ENCODE peak calls at places on chromosomes 5 and 9, in eight cellular contexts. S is A549, F is WTC11, H is IMR-90, R is HepG2, P is SK-N-SH, N is H1, Q is GM12878. W is an unnamed sample.
A peak's percentile ranks its signal among the peaks of the same experiment; 100 is the strongest.

GRCh38 chr5:56019306-56020272 is 24.8 kb upstream of the IL6ST start:
- DNase-seq in H (peak; percentile 40), P (no peak), Q (no peak), S (no peak), F (no peak), N (no peak), R (no peak), W (no peak)

GRCh38 chr5:98170994-98171393 is 602.5 kb upstream of the RGMB start:
- DNase-seq in F (no peak), H (no peak), S (no peak), Q (no peak), N (no peak), R (no peak), P (no peak), W (no peak)

GRCh38 chr5:176570044-176570443 is 20.9 kb downstream of the CDHR2 start:
- DNase-seq in H (peak; percentile 48), R (no peak), P (no peak), F (no peak), Q (no peak), S (no peak), N (no peak), W (no peak)

GRCh38 chr5:179923422-179923821 is 15.7 kb upstream of the TBC1D9B start:
- DNase-seq in N (no peak), R (no peak), H (no peak), Q (peak; percentile 15), F (no peak), S (no peak), P (no peak), W (no peak)

GRCh38 chr5:1896602-1897376 is 14.1 kb upstream of the IRX4 start:
- DNase-seq in F (no peak), Q (no peak), P (no peak), H (no peak), N (no peak), R (no peak), S (no peak), W (no peak)

GRCh38 chr5:98433673-98434072 is 339.8 kb upstream of the RGMB start:
- DNase-seq in P (no peak), R (no peak), F (no peak), Q (no peak), N (no peak), H (peak; percentile 62), S (no peak), W (no peak)

GRCh38 chr5:126503602-126504104 is 80.4 kb downstream of the GRAMD2B start:
- DNase-seq in N (no peak), Q (no peak), S (no peak), P (no peak), H (peak; percentile 28), F (no peak), R (no peak), W (no peak)

GRCh38 chr9:22423566-22423965 is 23.1 kb upstream of the DMRTA1 start:
- DNase-seq in H (no peak), Q (no peak), F (no peak), S (no peak), N (no peak), P (no peak), R (no peak), W (no peak)

GRCh38 chr9:124040186-124040920 is 28.8 kb downstream of the LHX2 start:
- DNase-seq in F (no peak), S (no peak), H (peak; percentile 56), P (peak; percentile 31), N (no peak), R (no peak), Q (no peak), W (no peak)

GRCh38 chr5:79181419-79182022 is 54.4 kb upstream of the JMY start:
- DNase-seq in F (no peak), R (no peak), P (no peak), H (no peak), S (no peak), N (no peak), Q (no peak), W (no peak)

GRCh38 chr5:55360190-55360589 is 52.4 kb downstream of the MTREX start:
- DNase-seq in Q (no peak), F (no peak), R (no peak), H (peak; percentile 38), S (no peak), P (no peak), N (no peak), W (no peak)

GRCh38 chr9:70614786-70615565 is 200.5 kb upstream of the KLF9 start:
- DNase-seq in P (no peak), Q (no peak), F (no peak), N (no peak), H (no peak), R (no peak), S (no peak), W (no peak)

GRCh38 chr9:96620832-96621269 is 1.2 kb upstream of the CDC14B start:
- DNase-seq in S (no peak), H (no peak), F (peak; percentile 46), Q (no peak), R (peak; percentile 51), P (no peak), N (peak; percentile 34), W (no peak)

GRCh38 chr9:85522459-85523092 is 219.2 kb downstream of the AGTPBP1 start:
- DNase-seq in S (peak; percentile 25), Q (no peak), R (no peak), F (peak; percentile 75), N (peak; percentile 33), P (peak; percentile 68), H (peak; percentile 25), W (no peak)

GRCh38 chr5:154077692-154078091 is 38.9 kb downstream of the MFAP3 start:
- DNase-seq in N (no peak), R (no peak), H (peak; percentile 31), S (no peak), P (no peak), Q (no peak), F (no peak), W (no peak)

GRCh38 chr9:15239816-15240215 is 67.2 kb downstream of the TTC39B start:
- DNase-seq in H (no peak), R (no peak), P (no peak), F (no peak), N (no peak), Q (no peak), S (no peak), W (no peak)

GRCh38 chr9:15238646-15239045 is 68.4 kb downstream of the TTC39B start:
- DNase-seq in S (no peak), R (no peak), F (no peak), P (no peak), H (no peak), Q (no peak), N (no peak), W (no peak)

GRCh38 chr9:15240927-15241326 is 66.1 kb downstream of the TTC39B start:
- DNase-seq in S (no peak), Q (no peak), H (no peak), N (no peak), R (no peak), F (no peak), P (no peak), W (no peak)

GRCh38 chr9:15231788-15232635 is 75.0 kb downstream of the TTC39B start:
- DNase-seq in F (peak; percentile 41), P (peak; percentile 58), S (peak; percentile 13), H (no peak), N (no peak), R (peak; percentile 22), Q (no peak), W (peak; percentile 45)

DNA sequence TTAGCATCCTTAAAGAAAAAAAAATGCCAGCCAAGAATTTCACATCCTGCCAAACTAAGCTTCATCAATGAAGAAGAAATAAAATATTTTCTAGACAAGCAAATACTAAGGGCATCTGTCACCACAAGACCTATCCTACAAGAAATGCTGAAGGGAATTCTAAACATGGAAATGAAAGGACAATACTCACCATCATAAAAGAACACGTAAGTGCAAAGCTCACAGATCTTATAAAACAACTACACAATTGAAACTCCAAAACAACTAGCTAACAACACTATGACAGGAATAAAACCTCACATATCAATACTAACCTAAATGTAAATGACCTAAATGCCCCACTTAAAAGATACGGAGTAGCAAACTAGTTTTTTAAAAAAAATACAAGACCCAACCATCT is 71.4 kb downstream of the TTC39B start:
- DNase-seq in F (no peak), H (no peak), Q (no peak), R (no peak), P (no peak), N (no peak), S (no peak), W (no peak)
- TF ChIP-seq USF2 in F (no peak), H (no peak), Q (no peak), R (no peak), P (no peak), N (no peak), S (no peak), W (no peak)

GRCh38 chr9:7561527-7561926 is 238.1 kb downstream of the DMAC1 start:
- DNase-seq in F (no peak), Q (no peak), P (no peak), R (no peak), N (no peak), S (no peak), H (no peak), W (no peak)

DNA sequence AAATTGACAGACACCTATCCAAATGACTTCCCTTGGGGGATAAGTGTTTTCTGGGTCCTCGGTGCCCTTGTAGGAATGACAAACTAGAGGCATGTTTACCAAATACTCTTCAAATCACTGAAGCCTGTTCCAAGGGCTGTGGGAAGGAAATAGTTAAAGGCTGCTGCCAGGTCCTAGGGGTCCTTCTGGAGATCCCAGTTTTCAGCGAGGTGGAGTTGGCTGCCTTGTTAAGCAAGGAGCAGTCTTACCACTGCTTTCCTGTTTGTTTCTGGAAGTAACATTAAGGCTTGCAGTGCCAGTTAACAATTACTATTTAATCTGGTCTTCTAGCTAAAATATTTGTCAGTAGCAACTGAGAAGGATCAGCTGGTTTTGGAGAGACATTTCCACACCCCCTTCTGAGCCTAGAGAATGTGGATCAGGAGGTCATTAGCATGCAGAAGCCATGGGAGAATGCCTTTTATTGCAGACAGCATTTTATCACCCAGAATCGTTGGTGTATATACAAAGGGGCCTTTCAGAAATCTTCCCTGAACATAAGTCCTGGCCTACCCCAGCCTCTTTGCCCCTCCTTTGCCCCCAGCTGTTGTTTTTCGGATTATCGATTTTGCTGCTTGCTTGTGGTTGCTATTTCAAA is 238.8 kb downstream of the DMAC1 start:
- DNase-seq in F (no peak), N (no peak), H (no peak), S (no peak), R (no peak), P (no peak), Q (no peak), W (no peak)
- TF ChIP-seq USF2 in F (no peak), N (no peak), H (no peak), S (no peak), R (no peak), P (no peak), Q (no peak), W (no peak)

GRCh38 chr5:170296935-170297588 is 515 bp downstream of the LCP2 start:
- DNase-seq in N (no peak), F (no peak), H (no peak), P (no peak), R (no peak), S (no peak), Q (no peak), W (no peak)
- TF ChIP-seq USF2 in N (no peak), F (no peak), H (no peak), P (no peak), R (no peak), S (no peak), Q (no peak), W (no peak)

DNA sequence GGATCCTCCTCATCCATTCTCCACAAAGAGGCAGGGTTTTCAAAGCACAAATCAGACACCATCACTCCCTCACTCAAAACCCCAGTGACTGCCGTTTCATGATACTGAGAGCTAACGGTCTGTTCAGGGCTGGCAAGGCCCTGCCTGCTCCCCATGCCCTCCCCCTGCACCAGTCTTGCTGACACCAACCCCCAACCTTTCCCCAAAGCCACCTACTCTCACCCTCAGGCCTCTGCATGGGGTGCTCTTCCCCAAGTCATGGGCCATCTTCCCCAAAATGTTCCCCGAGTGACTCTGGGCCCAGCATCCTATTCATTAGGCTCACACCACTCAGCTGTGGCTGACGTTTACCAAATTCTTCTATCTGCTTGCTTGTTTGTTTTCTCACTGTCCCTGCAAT is 21.7 kb upstream of the OLFM1 start:
- DNase-seq in N (no peak), S (no peak), H (no peak), Q (no peak), F (no peak), R (no peak), P (no peak), W (no peak)
- TF ChIP-seq USF2 in N (no peak), S (no peak), H (no peak), Q (no peak), F (no peak), R (no peak), P (no peak), W (no peak)